ENCODE peak calls at places on chromosomes 5 and 9, in nine cellular contexts. One of them, this sample, is unnamed. For H3K27me3, the result is how much of the 10 kb centered on the place peaks cover.

GRCh38 chr5:135322271-135322670 is 76.8 kb downstream of the MACROH2A1 start:
- DNase-seq in CD8-positive, alpha-beta T cell: no peak
- DNase-seq in thyroid gland: no peak
- DNase-seq in A673: no peak
- DNase-seq in aorta: peak
- DNase-seq in esophagus squamous epithelium: no peak
- DNase-seq in foreskin keratinocyte: no peak
- DNase-seq in H1: no peak
- DNase-seq in neural progenitor cell: no peak
- DNase-seq in this sample: no peak

GRCh38 chr5:134138416-134139376 is 24.2 kb downstream of the TCF7 start:
- DNase-seq in A673: no peak
- DNase-seq in thyroid gland: peak
- DNase-seq in foreskin keratinocyte: peak
- DNase-seq in aorta: no peak
- DNase-seq in CD8-positive, alpha-beta T cell: peak
- DNase-seq in neural progenitor cell: no peak
- DNase-seq in H1: no peak
- DNase-seq in esophagus squamous epithelium: no peak
- DNase-seq in this sample: no peak

GRCh38 chr5:109645591-109646236 is 44.0 kb upstream of the MAN2A1 start:
- DNase-seq in esophagus squamous epithelium: no peak
- DNase-seq in H1: no peak
- DNase-seq in thyroid gland: no peak
- DNase-seq in foreskin keratinocyte: no peak
- DNase-seq in neural progenitor cell: peak
- DNase-seq in A673: peak
- DNase-seq in CD8-positive, alpha-beta T cell: no peak
- DNase-seq in aorta: no peak
- DNase-seq in this sample: no peak

GRCh38 chr5:175707751-175708375 is 50.0 kb downstream of the HRH2 start:
- DNase-seq in A673: no peak
- DNase-seq in neural progenitor cell: no peak
- DNase-seq in aorta: no peak
- DNase-seq in esophagus squamous epithelium: no peak
- DNase-seq in thyroid gland: no peak
- DNase-seq in foreskin keratinocyte: no peak
- DNase-seq in H1: no peak
- DNase-seq in CD8-positive, alpha-beta T cell: no peak
- DNase-seq in this sample: no peak

GRCh38 chr5:15938961-15939360 is 240.6 kb downstream of the MARCHF11 start:
- DNase-seq in A673: no peak
- DNase-seq in foreskin keratinocyte: peak
- DNase-seq in H1: no peak
- DNase-seq in CD8-positive, alpha-beta T cell: no peak
- DNase-seq in esophagus squamous epithelium: no peak
- DNase-seq in neural progenitor cell: no peak
- DNase-seq in thyroid gland: no peak
- DNase-seq in aorta: no peak
- DNase-seq in this sample: no peak

GRCh38 chr5:27124590-27124989 is 86.2 kb upstream of the CDH9 start:
- DNase-seq in neural progenitor cell: peak
- DNase-seq in CD8-positive, alpha-beta T cell: no peak
- DNase-seq in esophagus squamous epithelium: no peak
- DNase-seq in thyroid gland: no peak
- DNase-seq in A673: peak
- DNase-seq in H1: no peak
- DNase-seq in aorta: no peak
- DNase-seq in foreskin keratinocyte: no peak
- DNase-seq in this sample: no peak

GRCh38 chr5:82765765-82766164 is 311.4 kb downstream of the TMEM167A start:
- DNase-seq in esophagus squamous epithelium: no peak
- DNase-seq in CD8-positive, alpha-beta T cell: no peak
- DNase-seq in aorta: no peak
- DNase-seq in H1: no peak
- DNase-seq in foreskin keratinocyte: no peak
- DNase-seq in neural progenitor cell: peak
- DNase-seq in A673: no peak
- DNase-seq in thyroid gland: no peak
- DNase-seq in this sample: no peak

GRCh38 chr9:14722391-14723035 is at the start of gene CER1:
- DNase-seq in thyroid gland: no peak
- DNase-seq in CD8-positive, alpha-beta T cell: no peak
- DNase-seq in esophagus squamous epithelium: no peak
- DNase-seq in neural progenitor cell: peak
- DNase-seq in H1: peak
- DNase-seq in A673: peak
- DNase-seq in foreskin keratinocyte: no peak
- DNase-seq in aorta: no peak
- DNase-seq in this sample: no peak

GRCh38 chr5:120568716-120569115 is 104.6 kb downstream of the PRR16 start:
- DNase-seq in A673: no peak
- DNase-seq in CD8-positive, alpha-beta T cell: no peak
- DNase-seq in esophagus squamous epithelium: no peak
- DNase-seq in foreskin keratinocyte: no peak
- DNase-seq in thyroid gland: no peak
- DNase-seq in neural progenitor cell: no peak
- DNase-seq in H1: no peak
- DNase-seq in aorta: no peak
- DNase-seq in this sample: no peak

GRCh38 chr5:81506900-81507588 is 113.1 kb upstream of the ACOT12 start:
- DNase-seq in neural progenitor cell: peak
- DNase-seq in aorta: no peak
- DNase-seq in esophagus squamous epithelium: no peak
- DNase-seq in A673: peak
- DNase-seq in H1: peak
- DNase-seq in CD8-positive, alpha-beta T cell: peak
- DNase-seq in foreskin keratinocyte: peak
- DNase-seq in thyroid gland: peak
- DNase-seq in this sample: peak

GRCh38 chr5:136021016-136021405 is 7.8 kb upstream of the TGFBI start:
- DNase-seq in A673: no peak
- DNase-seq in neural progenitor cell: no peak
- DNase-seq in foreskin keratinocyte: no peak
- DNase-seq in CD8-positive, alpha-beta T cell: no peak
- DNase-seq in esophagus squamous epithelium: no peak
- DNase-seq in H1: no peak
- DNase-seq in thyroid gland: no peak
- DNase-seq in aorta: no peak
- DNase-seq in this sample: no peak

DNA sequence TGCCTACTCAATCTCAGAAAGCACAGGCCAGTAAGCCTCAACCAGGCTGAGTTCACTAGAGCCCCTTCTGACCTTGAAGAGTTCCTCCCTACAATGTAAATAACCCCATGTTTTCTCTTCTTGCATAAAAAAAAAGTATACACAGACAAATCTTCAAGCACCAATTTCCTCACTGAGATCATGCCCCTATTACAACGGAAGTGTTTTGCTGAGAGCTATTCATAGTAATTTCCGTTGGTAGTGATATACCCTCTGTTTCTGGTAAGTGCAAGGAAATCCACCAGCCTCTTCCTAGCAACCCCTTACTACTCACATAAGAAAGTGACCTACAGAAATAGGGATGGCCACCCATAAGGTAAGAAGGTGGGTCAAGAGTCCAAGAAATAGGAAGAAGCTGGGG is 76.4 kb upstream of the TARS1 start:
- DNase-seq in neural progenitor cell: no peak
- DNase-seq in A673: peak
- DNase-seq in esophagus squamous epithelium: no peak
- DNase-seq in H1: no peak
- DNase-seq in aorta: no peak
- DNase-seq in thyroid gland: no peak
- DNase-seq in foreskin keratinocyte: no peak
- DNase-seq in CD8-positive, alpha-beta T cell: no peak
- DNase-seq in this sample: no peak
- H3K27me3 ChIP-seq in neural progenitor cell: under half
- H3K27me3 ChIP-seq in A673: under half
- H3K27me3 ChIP-seq in esophagus squamous epithelium: under half
- H3K27me3 ChIP-seq in H1: under half
- H3K27me3 ChIP-seq in aorta: under half
- H3K27me3 ChIP-seq in thyroid gland: under half
- H3K27me3 ChIP-seq in foreskin keratinocyte: under half
- H3K27me3 ChIP-seq in CD8-positive, alpha-beta T cell: under half
- H3K27me3 ChIP-seq in this sample: under half

GRCh38 chr9:96219615-96220257 is 82.2 kb downstream of the HSD17B3 start:
- DNase-seq in esophagus squamous epithelium: no peak
- DNase-seq in H1: no peak
- DNase-seq in thyroid gland: peak
- DNase-seq in CD8-positive, alpha-beta T cell: peak
- DNase-seq in neural progenitor cell: peak
- DNase-seq in aorta: peak
- DNase-seq in foreskin keratinocyte: no peak
- DNase-seq in A673: peak
- DNase-seq in this sample: peak
- H3K27me3 ChIP-seq in esophagus squamous epithelium: under half
- H3K27me3 ChIP-seq in H1: under half
- H3K27me3 ChIP-seq in thyroid gland: under half
- H3K27me3 ChIP-seq in CD8-positive, alpha-beta T cell: under half
- H3K27me3 ChIP-seq in neural progenitor cell: under half
- H3K27me3 ChIP-seq in aorta: under half
- H3K27me3 ChIP-seq in foreskin keratinocyte: half or more
- H3K27me3 ChIP-seq in A673: under half
- H3K27me3 ChIP-seq in this sample: under half

GRCh38 chr9:136133959-136134484 is 15.3 kb upstream of the TMEM250 start:
- DNase-seq in A673: no peak
- DNase-seq in CD8-positive, alpha-beta T cell: no peak
- DNase-seq in H1: no peak
- DNase-seq in neural progenitor cell: no peak
- DNase-seq in aorta: no peak
- DNase-seq in foreskin keratinocyte: no peak
- DNase-seq in thyroid gland: no peak
- DNase-seq in esophagus squamous epithelium: no peak
- DNase-seq in this sample: no peak

GRCh38 chr9:136137321-136138054 is 18.8 kb upstream of the TMEM250 start:
- DNase-seq in thyroid gland: peak
- DNase-seq in CD8-positive, alpha-beta T cell: no peak
- DNase-seq in esophagus squamous epithelium: no peak
- DNase-seq in H1: no peak
- DNase-seq in foreskin keratinocyte: no peak
- DNase-seq in neural progenitor cell: no peak
- DNase-seq in A673: no peak
- DNase-seq in aorta: no peak
- DNase-seq in this sample: no peak

GRCh38 chr9:136136526-136136925 is 17.9 kb upstream of the TMEM250 start:
- DNase-seq in esophagus squamous epithelium: no peak
- DNase-seq in thyroid gland: no peak
- DNase-seq in aorta: no peak
- DNase-seq in CD8-positive, alpha-beta T cell: no peak
- DNase-seq in neural progenitor cell: no peak
- DNase-seq in H1: no peak
- DNase-seq in foreskin keratinocyte: no peak
- DNase-seq in A673: no peak
- DNase-seq in this sample: no peak

GRCh38 chr9:136136127-136136445 is 17.4 kb upstream of the TMEM250 start:
- DNase-seq in A673: no peak
- DNase-seq in H1: no peak
- DNase-seq in foreskin keratinocyte: no peak
- DNase-seq in CD8-positive, alpha-beta T cell: no peak
- DNase-seq in aorta: no peak
- DNase-seq in thyroid gland: no peak
- DNase-seq in neural progenitor cell: no peak
- DNase-seq in esophagus squamous epithelium: no peak
- DNase-seq in this sample: no peak

DNA sequence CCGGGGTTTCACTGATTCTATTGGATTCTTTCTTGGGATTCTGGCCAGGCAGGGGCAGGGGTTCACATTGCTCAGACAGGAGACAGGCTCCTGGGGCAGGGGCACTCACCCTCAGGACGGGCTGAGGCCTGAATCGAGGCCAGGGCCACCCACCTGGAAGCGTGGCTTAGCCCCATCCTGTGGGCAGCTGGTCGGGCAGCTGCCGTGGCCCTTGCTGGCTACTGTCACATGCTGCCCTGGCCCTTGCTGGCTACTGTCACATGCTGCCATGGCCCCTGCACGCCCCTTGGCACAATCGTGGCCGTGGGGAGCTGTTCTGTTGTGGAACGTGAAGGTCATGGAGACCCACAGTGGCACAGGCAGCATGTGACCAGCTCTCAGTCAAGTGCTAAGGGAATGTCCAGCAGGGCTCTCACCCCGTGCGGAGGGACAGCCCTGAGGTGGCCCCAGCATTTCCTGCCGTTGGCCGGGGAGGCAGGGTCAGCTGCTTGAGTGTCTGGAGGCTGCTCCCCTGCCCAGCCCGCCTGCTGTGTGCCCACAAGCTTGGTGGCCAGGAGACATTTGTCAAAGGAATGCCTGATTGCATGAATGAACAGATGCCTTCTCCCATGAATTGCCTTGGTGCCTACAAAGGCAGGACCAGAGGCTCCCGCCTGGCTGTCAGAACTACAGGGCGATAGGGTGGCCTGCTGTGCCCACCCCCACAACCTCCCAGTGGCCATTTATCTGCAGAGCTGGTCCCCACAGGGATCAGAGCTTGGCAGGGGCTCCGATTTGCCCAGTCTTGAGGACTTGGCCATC is 16.9 kb upstream of the TMEM250 start:
- DNase-seq in A673: no peak
- DNase-seq in neural progenitor cell: no peak
- DNase-seq in H1: no peak
- DNase-seq in thyroid gland: no peak
- DNase-seq in aorta: no peak
- DNase-seq in esophagus squamous epithelium: no peak
- DNase-seq in CD8-positive, alpha-beta T cell: no peak
- DNase-seq in foreskin keratinocyte: no peak
- DNase-seq in this sample: no peak
- H3K27me3 ChIP-seq in A673: under half
- H3K27me3 ChIP-seq in neural progenitor cell: under half
- H3K27me3 ChIP-seq in H1: under half
- H3K27me3 ChIP-seq in thyroid gland: under half
- H3K27me3 ChIP-seq in aorta: under half
- H3K27me3 ChIP-seq in esophagus squamous epithelium: under half
- H3K27me3 ChIP-seq in CD8-positive, alpha-beta T cell: under half
- H3K27me3 ChIP-seq in foreskin keratinocyte: half or more
- H3K27me3 ChIP-seq in this sample: under half

DNA sequence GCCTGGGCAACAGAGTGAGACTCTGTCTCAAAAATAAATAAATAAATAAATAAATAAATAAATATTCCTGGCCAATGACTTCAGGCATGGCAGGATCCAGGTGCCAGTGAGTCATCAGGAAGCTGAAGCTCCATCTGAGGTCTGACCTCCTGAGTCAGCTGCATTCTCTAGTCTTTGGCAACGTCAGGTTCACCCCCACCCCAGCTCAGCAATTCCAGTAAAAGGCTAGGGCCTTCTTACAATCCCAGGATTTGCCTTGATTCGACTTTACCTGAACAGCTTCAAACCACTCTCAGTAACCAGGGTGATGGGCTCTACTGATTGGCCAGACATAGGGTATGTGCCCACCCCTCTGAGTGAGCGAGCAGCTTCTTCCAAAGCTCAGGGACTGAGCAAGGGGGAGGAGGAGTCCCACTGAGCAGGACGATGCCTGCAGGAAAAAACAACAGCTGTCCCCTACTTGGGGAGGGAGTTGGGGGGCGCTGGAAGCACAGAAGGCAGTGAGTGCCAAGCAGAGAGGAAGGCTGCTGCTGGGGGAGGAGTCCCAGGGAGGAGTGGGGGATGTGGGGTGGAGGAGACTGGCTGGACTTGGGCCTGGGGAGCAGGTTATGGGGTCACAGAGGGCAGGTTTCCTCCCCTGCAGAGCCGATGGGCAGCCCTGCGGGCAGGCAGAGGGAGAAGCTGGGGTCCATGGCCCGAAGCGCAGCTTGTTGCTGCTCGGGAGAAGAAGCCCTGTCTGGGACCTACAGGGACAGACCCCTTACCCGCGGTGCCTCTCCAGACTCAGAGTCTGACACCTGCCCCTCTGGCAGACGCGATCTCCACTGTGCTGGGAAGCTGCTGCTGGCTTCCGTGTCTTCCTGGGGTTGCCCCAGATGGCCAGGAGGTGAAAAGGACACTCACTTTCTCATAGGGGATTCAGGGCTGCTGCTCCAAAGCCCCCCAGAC is 25.9 kb upstream of the UNC5A start:
- DNase-seq in thyroid gland: no peak
- DNase-seq in neural progenitor cell: no peak
- DNase-seq in CD8-positive, alpha-beta T cell: no peak
- DNase-seq in H1: no peak
- DNase-seq in esophagus squamous epithelium: no peak
- DNase-seq in aorta: peak
- DNase-seq in A673: no peak
- DNase-seq in foreskin keratinocyte: peak
- DNase-seq in this sample: no peak
- H3K27me3 ChIP-seq in thyroid gland: under half
- H3K27me3 ChIP-seq in neural progenitor cell: under half
- H3K27me3 ChIP-seq in CD8-positive, alpha-beta T cell: under half
- H3K27me3 ChIP-seq in H1: under half
- H3K27me3 ChIP-seq in esophagus squamous epithelium: under half
- H3K27me3 ChIP-seq in aorta: under half
- H3K27me3 ChIP-seq in A673: under half
- H3K27me3 ChIP-seq in foreskin keratinocyte: under half
- H3K27me3 ChIP-seq in this sample: under half